ENCODE peak calls at places on chromosomes 12 and 14, in nine cellular contexts. Y is stimulated activated CD4-positive, alpha-beta T cell treated with anti-CD3 and anti-CD28 coated beads, Interleukin-2, amount 100 ng/mL, for 24 hours; G is heart right ventricle; Z is psoas muscle; H is epithelial cell of esophagus; L is H9; J is left colon; O is lower leg skin; E is NCI-H1092. T is an unnamed sample.

GRCh38 chr14:25055998-25056687 is 6.2 kb upstream of the STXBP6 start:
- DNase-seq in Y (no peak), G (no peak), Z (no peak), H (peak), L (no peak), J (no peak), O (no peak), E (no peak), T (no peak)

GRCh38 chr12:120835657-120836056 is 68.5 kb downstream of the SPPL3 start:
- DNase-seq in Y (no peak), G (no peak), Z (no peak), H (peak), L (no peak), J (no peak), O (no peak), E (no peak), T (peak)

GRCh38 chr14:105061428-105062047 is 3.7 kb downstream of the GPR132 start:
- DNase-seq in Y (peak), G (peak), Z (peak), H (no peak), L (no peak), J (peak), O (no peak), E (no peak), T (no peak)

GRCh38 chr12:119911147-119911546 is 34.0 kb upstream of the CIT start:
- DNase-seq in Y (no peak), G (no peak), Z (no peak), H (no peak), L (no peak), J (no peak), O (no peak), E (no peak), T (no peak)

GRCh38 chr14:56137842-56138241 is 19.6 kb downstream of the PELI2 start:
- DNase-seq in Y (no peak), G (no peak), Z (no peak), H (no peak), L (peak), J (no peak), O (no peak), E (no peak), T (no peak)

GRCh38 chr14:90871605-90872233 is 55.5 kb upstream of the TTC7B start:
- DNase-seq in Y (no peak), G (no peak), Z (no peak), H (peak), L (no peak), J (no peak), O (no peak), E (no peak), T (no peak)

GRCh38 chr12:114625294-114625851 is 58.6 kb downstream of the TBX3 start:
- DNase-seq in Y (peak), G (peak), Z (no peak), H (peak), L (peak), J (peak), O (no peak), E (no peak), T (no peak)

GRCh38 chr14:106210650-106211049 is 684.3 kb downstream of the TMEM121 start:
- DNase-seq in Y (peak), G (no peak), Z (no peak), H (no peak), L (no peak), J (peak), O (no peak), E (no peak), T (no peak)

GRCh38 chr14:92348154-92348553 is 25.2 kb downstream of the SLC24A4 start:
- DNase-seq in Y (no peak), G (no peak), Z (no peak), H (peak), L (no peak), J (peak), O (no peak), E (no peak), T (no peak)

GRCh38 chr14:32826404-32827082 is 112.1 kb upstream of the NPAS3 start:
- DNase-seq in Y (no peak), G (peak), Z (no peak), H (no peak), L (peak), J (no peak), O (no peak), E (peak), T (no peak)

GRCh38 chr12:34287986-34288962 is 266.0 kb downstream of the ALG10 start:
- DNase-seq in Y (no peak), G (no peak), Z (no peak), H (no peak), L (peak), J (no peak), O (no peak), E (no peak), T (no peak)

GRCh38 chr12:111636209-111636928 is 37.3 kb upstream of the ATXN2 start:
- DNase-seq in Y (no peak), G (peak), Z (peak), H (no peak), L (peak), J (peak), O (peak), E (peak), T (no peak)

GRCh38 chr12:9701380-9702154 is 31.3 kb downstream of the CLECL1 start:
- DNase-seq in Y (no peak), G (no peak), Z (no peak), H (no peak), L (no peak), J (no peak), O (no peak), E (no peak), T (no peak)

GRCh38 chr14:101721951-101722661 is 39.4 kb upstream of the PPP2R5C start:
- DNase-seq in Y (peak), G (peak), Z (no peak), H (peak), L (peak), J (peak), O (no peak), E (no peak), T (no peak)

GRCh38 chr14:99821519-99822165 is 28.4 kb downstream of the EML1 start:
- DNase-seq in Y (peak), G (no peak), Z (no peak), H (no peak), L (peak), J (no peak), O (no peak), E (peak), T (peak)

GRCh38 chr12:2355604-2356003 is 302.8 kb downstream of the CACNA1C start:
- DNase-seq in Y (no peak), G (no peak), Z (no peak), H (no peak), L (no peak), J (no peak), O (no peak), E (no peak), T (no peak)

GRCh38 chr14:104843442-104844305 is 21.4 kb upstream of the CEP170B start:
- DNase-seq in Y (no peak), G (peak), Z (no peak), H (no peak), L (peak), J (no peak), O (no peak), E (no peak), T (peak)

GRCh38 chr12:42705863-42706262 is 116.3 kb upstream of the PRICKLE1 start:
- DNase-seq in Y (no peak), G (peak), Z (peak), H (peak), L (no peak), J (peak), O (peak), E (no peak), T (no peak)

GRCh38 chr12:83140135-83140534 is 453.4 kb downstream of the TMTC2 start:
- DNase-seq in Y (no peak), G (no peak), Z (no peak), H (no peak), L (no peak), J (no peak), O (no peak), E (no peak), T (no peak)

GRCh38 chr12:53347905-53348304 is 11.8 kb upstream of the SP7 start:
- DNase-seq in Y (no peak), G (no peak), Z (no peak), H (no peak), L (no peak), J (no peak), O (no peak), E (no peak), T (no peak)

GRCh38 chr12:3470296-3470695 is 20.7 kb upstream of the PRMT8 start:
- DNase-seq in Y (no peak), G (no peak), Z (no peak), H (no peak), L (no peak), J (no peak), O (no peak), E (no peak), T (no peak)

GRCh38 chr12:105506678-105507310 is 176.3 kb downstream of the C12orf75 start:
- DNase-seq in Y (no peak), G (no peak), Z (no peak), H (peak), L (no peak), J (no peak), O (no peak), E (no peak), T (no peak)

GRCh38 chr12:49962861-49963765 is 1.4 kb downstream of the AQP5 start:
- DNase-seq in Y (no peak), G (peak), Z (peak), H (peak), L (no peak), J (peak), O (no peak), E (peak), T (no peak)

GRCh38 chr12:29867823-29868222 is 84.1 kb upstream of the TMTC1 start:
- DNase-seq in Y (no peak), G (no peak), Z (no peak), H (no peak), L (no peak), J (no peak), O (no peak), E (no peak), T (no peak)

GRCh38 chr12:106837782-106838181 is 63.3 kb downstream of the RIC8B start:
- DNase-seq in Y (no peak), G (no peak), Z (no peak), H (no peak), L (no peak), J (no peak), O (no peak), E (no peak), T (no peak)

GRCh38 chr12:125140918-125141573 is 75.8 kb downstream of the AACS start:
- DNase-seq in Y (no peak), G (no peak), Z (no peak), H (peak), L (no peak), J (no peak), O (no peak), E (no peak), T (no peak)

GRCh38 chr12:3097836-3098235 is 20.7 kb downstream of the TSPAN9 start:
- DNase-seq in Y (no peak), G (no peak), Z (no peak), H (no peak), L (peak), J (peak), O (no peak), E (no peak), T (no peak)

GRCh38 chr14:95023115-95023514 is 134.2 kb downstream of the DICER1 start:
- DNase-seq in Y (no peak), G (no peak), Z (no peak), H (no peak), L (no peak), J (no peak), O (no peak), E (no peak), T (no peak)

GRCh38 chr14:61544448-61545202 is 150.7 kb upstream of the HIF1A start:
- DNase-seq in Y (no peak), G (no peak), Z (no peak), H (no peak), L (no peak), J (no peak), O (no peak), E (no peak), T (no peak)

GRCh38 chr12:47114481-47114892 is 34.7 kb upstream of the AMIGO2 start:
- DNase-seq in Y (no peak), G (no peak), Z (no peak), H (no peak), L (no peak), J (no peak), O (no peak), E (no peak), T (no peak)

GRCh38 chr14:61812347-61813100 is 50.3 kb downstream of the SNAPC1 start:
- DNase-seq in Y (peak), G (no peak), Z (peak), H (peak), L (peak), J (no peak), O (no peak), E (no peak), T (no peak)

T was measured in NCI-H2107.